ENCODE peak calls at places on chromosomes 12 and 14, in nine cellular contexts. One of them, this sample, is unnamed.

GRCh38 chr12:9607816-9608215 is at the start of gene KLRB1:
- DNase-seq in stimulated activated CD8-positive, alpha-beta memory T cell treated with anti-CD3 and anti-CD28 coated beads, Interleukin-15, amount 100 ng/mL, for 1 hour: no peak
- DNase-seq in CD8-positive, alpha-beta T cell: no peak
- DNase-seq in GM20000: no peak
- DNase-seq in activated T-helper 1 cell treated with anti-CD3 and anti-CD28 coated beads, Interleukin-12 subunit alpha, Interleukin-12 subunit beta, Interleukin-2, Interleukin-4 antibody, amounts not matched to agents 30 ng/mL and 10 ng/mL and 1 ng/mL, durations not matched to agents 14 hours and 24 hours and 36 hours: no peak
- DNase-seq in GM13977: no peak
- DNase-seq in kidney: no peak
- DNase-seq in AG10803: no peak
- DNase-seq in sigmoid colon: no peak
- DNase-seq in this sample: no peak

GRCh38 chr12:104903648-104904423 is 54.3 kb downstream of the SLC41A2 start:
- DNase-seq in stimulated activated CD8-positive, alpha-beta memory T cell treated with anti-CD3 and anti-CD28 coated beads, Interleukin-15, amount 100 ng/mL, for 1 hour: no peak
- DNase-seq in CD8-positive, alpha-beta T cell: no peak
- DNase-seq in GM20000: no peak
- DNase-seq in activated T-helper 1 cell treated with anti-CD3 and anti-CD28 coated beads, Interleukin-12 subunit alpha, Interleukin-12 subunit beta, Interleukin-2, Interleukin-4 antibody, amounts not matched to agents 30 ng/mL and 10 ng/mL and 1 ng/mL, durations not matched to agents 14 hours and 24 hours and 36 hours: no peak
- DNase-seq in GM13977: no peak
- DNase-seq in kidney: no peak
- DNase-seq in AG10803: peak
- DNase-seq in sigmoid colon: no peak
- DNase-seq in this sample: no peak

GRCh38 chr12:29066061-29066588 is 83.0 kb upstream of the FAR2 start:
- DNase-seq in stimulated activated CD8-positive, alpha-beta memory T cell treated with anti-CD3 and anti-CD28 coated beads, Interleukin-15, amount 100 ng/mL, for 1 hour: no peak
- DNase-seq in CD8-positive, alpha-beta T cell: no peak
- DNase-seq in GM20000: no peak
- DNase-seq in activated T-helper 1 cell treated with anti-CD3 and anti-CD28 coated beads, Interleukin-12 subunit alpha, Interleukin-12 subunit beta, Interleukin-2, Interleukin-4 antibody, amounts not matched to agents 30 ng/mL and 10 ng/mL and 1 ng/mL, durations not matched to agents 14 hours and 24 hours and 36 hours: no peak
- DNase-seq in GM13977: no peak
- DNase-seq in kidney: no peak
- DNase-seq in AG10803: peak
- DNase-seq in sigmoid colon: peak
- DNase-seq in this sample: no peak

GRCh38 chr14:81625343-81625742 is 91.7 kb upstream of the SEL1L start:
- DNase-seq in stimulated activated CD8-positive, alpha-beta memory T cell treated with anti-CD3 and anti-CD28 coated beads, Interleukin-15, amount 100 ng/mL, for 1 hour: no peak
- DNase-seq in CD8-positive, alpha-beta T cell: no peak
- DNase-seq in GM20000: peak
- DNase-seq in activated T-helper 1 cell treated with anti-CD3 and anti-CD28 coated beads, Interleukin-12 subunit alpha, Interleukin-12 subunit beta, Interleukin-2, Interleukin-4 antibody, amounts not matched to agents 30 ng/mL and 10 ng/mL and 1 ng/mL, durations not matched to agents 14 hours and 24 hours and 36 hours: no peak
- DNase-seq in GM13977: peak
- DNase-seq in kidney: no peak
- DNase-seq in AG10803: peak
- DNase-seq in sigmoid colon: no peak
- DNase-seq in this sample: no peak

GRCh38 chr14:67513631-67514108 is 19.4 kb upstream of the PLEKHH1 start:
- DNase-seq in stimulated activated CD8-positive, alpha-beta memory T cell treated with anti-CD3 and anti-CD28 coated beads, Interleukin-15, amount 100 ng/mL, for 1 hour: no peak
- DNase-seq in CD8-positive, alpha-beta T cell: no peak
- DNase-seq in GM20000: no peak
- DNase-seq in activated T-helper 1 cell treated with anti-CD3 and anti-CD28 coated beads, Interleukin-12 subunit alpha, Interleukin-12 subunit beta, Interleukin-2, Interleukin-4 antibody, amounts not matched to agents 30 ng/mL and 10 ng/mL and 1 ng/mL, durations not matched to agents 14 hours and 24 hours and 36 hours: no peak
- DNase-seq in GM13977: no peak
- DNase-seq in kidney: no peak
- DNase-seq in AG10803: no peak
- DNase-seq in sigmoid colon: no peak
- DNase-seq in this sample: no peak

GRCh38 chr14:67420102-67420739 is 8.3 kb upstream of the PLEK2 start:
- DNase-seq in stimulated activated CD8-positive, alpha-beta memory T cell treated with anti-CD3 and anti-CD28 coated beads, Interleukin-15, amount 100 ng/mL, for 1 hour: no peak
- DNase-seq in CD8-positive, alpha-beta T cell: peak
- DNase-seq in GM20000: no peak
- DNase-seq in activated T-helper 1 cell treated with anti-CD3 and anti-CD28 coated beads, Interleukin-12 subunit alpha, Interleukin-12 subunit beta, Interleukin-2, Interleukin-4 antibody, amounts not matched to agents 30 ng/mL and 10 ng/mL and 1 ng/mL, durations not matched to agents 14 hours and 24 hours and 36 hours: no peak
- DNase-seq in GM13977: no peak
- DNase-seq in kidney: no peak
- DNase-seq in AG10803: no peak
- DNase-seq in sigmoid colon: peak
- DNase-seq in this sample: no peak

GRCh38 chr12:57471-57980 is 9.0 kb upstream of the IQSEC3 start:
- DNase-seq in stimulated activated CD8-positive, alpha-beta memory T cell treated with anti-CD3 and anti-CD28 coated beads, Interleukin-15, amount 100 ng/mL, for 1 hour: no peak
- DNase-seq in CD8-positive, alpha-beta T cell: no peak
- DNase-seq in GM20000: peak
- DNase-seq in activated T-helper 1 cell treated with anti-CD3 and anti-CD28 coated beads, Interleukin-12 subunit alpha, Interleukin-12 subunit beta, Interleukin-2, Interleukin-4 antibody, amounts not matched to agents 30 ng/mL and 10 ng/mL and 1 ng/mL, durations not matched to agents 14 hours and 24 hours and 36 hours: no peak
- DNase-seq in GM13977: no peak
- DNase-seq in kidney: no peak
- DNase-seq in AG10803: no peak
- DNase-seq in sigmoid colon: no peak
- DNase-seq in this sample: no peak

GRCh38 chr12:109775172-109775881 is 57.9 kb downstream of the TRPV4 start:
- DNase-seq in stimulated activated CD8-positive, alpha-beta memory T cell treated with anti-CD3 and anti-CD28 coated beads, Interleukin-15, amount 100 ng/mL, for 1 hour: peak
- DNase-seq in CD8-positive, alpha-beta T cell: peak
- DNase-seq in GM20000: peak
- DNase-seq in activated T-helper 1 cell treated with anti-CD3 and anti-CD28 coated beads, Interleukin-12 subunit alpha, Interleukin-12 subunit beta, Interleukin-2, Interleukin-4 antibody, amounts not matched to agents 30 ng/mL and 10 ng/mL and 1 ng/mL, durations not matched to agents 14 hours and 24 hours and 36 hours: peak
- DNase-seq in GM13977: peak
- DNase-seq in kidney: peak
- DNase-seq in AG10803: peak
- DNase-seq in sigmoid colon: peak
- DNase-seq in this sample: no peak

GRCh38 chr12:102350070-102350469 is 130.3 kb downstream of the IGF1 start:
- DNase-seq in stimulated activated CD8-positive, alpha-beta memory T cell treated with anti-CD3 and anti-CD28 coated beads, Interleukin-15, amount 100 ng/mL, for 1 hour: no peak
- DNase-seq in CD8-positive, alpha-beta T cell: no peak
- DNase-seq in GM20000: no peak
- DNase-seq in activated T-helper 1 cell treated with anti-CD3 and anti-CD28 coated beads, Interleukin-12 subunit alpha, Interleukin-12 subunit beta, Interleukin-2, Interleukin-4 antibody, amounts not matched to agents 30 ng/mL and 10 ng/mL and 1 ng/mL, durations not matched to agents 14 hours and 24 hours and 36 hours: no peak
- DNase-seq in GM13977: no peak
- DNase-seq in kidney: no peak
- DNase-seq in AG10803: no peak
- DNase-seq in sigmoid colon: no peak
- DNase-seq in this sample: no peak

GRCh38 chr12:75446857-75447256 is 33.7 kb upstream of the GLIPR1 start:
- DNase-seq in stimulated activated CD8-positive, alpha-beta memory T cell treated with anti-CD3 and anti-CD28 coated beads, Interleukin-15, amount 100 ng/mL, for 1 hour: no peak
- DNase-seq in CD8-positive, alpha-beta T cell: no peak
- DNase-seq in GM20000: no peak
- DNase-seq in activated T-helper 1 cell treated with anti-CD3 and anti-CD28 coated beads, Interleukin-12 subunit alpha, Interleukin-12 subunit beta, Interleukin-2, Interleukin-4 antibody, amounts not matched to agents 30 ng/mL and 10 ng/mL and 1 ng/mL, durations not matched to agents 14 hours and 24 hours and 36 hours: no peak
- DNase-seq in GM13977: no peak
- DNase-seq in kidney: no peak
- DNase-seq in AG10803: peak
- DNase-seq in sigmoid colon: no peak
- DNase-seq in this sample: no peak

GRCh38 chr14:24441485-24441884 is 1.1 kb downstream of the SDR39U1 start:
- DNase-seq in stimulated activated CD8-positive, alpha-beta memory T cell treated with anti-CD3 and anti-CD28 coated beads, Interleukin-15, amount 100 ng/mL, for 1 hour: no peak
- DNase-seq in CD8-positive, alpha-beta T cell: no peak
- DNase-seq in GM20000: no peak
- DNase-seq in activated T-helper 1 cell treated with anti-CD3 and anti-CD28 coated beads, Interleukin-12 subunit alpha, Interleukin-12 subunit beta, Interleukin-2, Interleukin-4 antibody, amounts not matched to agents 30 ng/mL and 10 ng/mL and 1 ng/mL, durations not matched to agents 14 hours and 24 hours and 36 hours: no peak
- DNase-seq in GM13977: peak
- DNase-seq in kidney: no peak
- DNase-seq in AG10803: no peak
- DNase-seq in sigmoid colon: no peak
- DNase-seq in this sample: no peak

GRCh38 chr12:31214626-31215520 is 111.1 kb downstream of the SINHCAF start:
- DNase-seq in stimulated activated CD8-positive, alpha-beta memory T cell treated with anti-CD3 and anti-CD28 coated beads, Interleukin-15, amount 100 ng/mL, for 1 hour: no peak
- DNase-seq in CD8-positive, alpha-beta T cell: no peak
- DNase-seq in GM20000: no peak
- DNase-seq in activated T-helper 1 cell treated with anti-CD3 and anti-CD28 coated beads, Interleukin-12 subunit alpha, Interleukin-12 subunit beta, Interleukin-2, Interleukin-4 antibody, amounts not matched to agents 30 ng/mL and 10 ng/mL and 1 ng/mL, durations not matched to agents 14 hours and 24 hours and 36 hours: no peak
- DNase-seq in GM13977: no peak
- DNase-seq in kidney: no peak
- DNase-seq in AG10803: no peak
- DNase-seq in sigmoid colon: no peak
- DNase-seq in this sample: no peak

GRCh38 chr14:94143239-94143638 is 13.8 kb upstream of the IFI27L2 start:
- DNase-seq in stimulated activated CD8-positive, alpha-beta memory T cell treated with anti-CD3 and anti-CD28 coated beads, Interleukin-15, amount 100 ng/mL, for 1 hour: no peak
- DNase-seq in CD8-positive, alpha-beta T cell: no peak
- DNase-seq in GM20000: no peak
- DNase-seq in activated T-helper 1 cell treated with anti-CD3 and anti-CD28 coated beads, Interleukin-12 subunit alpha, Interleukin-12 subunit beta, Interleukin-2, Interleukin-4 antibody, amounts not matched to agents 30 ng/mL and 10 ng/mL and 1 ng/mL, durations not matched to agents 14 hours and 24 hours and 36 hours: no peak
- DNase-seq in GM13977: no peak
- DNase-seq in kidney: no peak
- DNase-seq in AG10803: no peak
- DNase-seq in sigmoid colon: no peak
- DNase-seq in this sample: no peak

GRCh38 chr12:109951751-109952150 is 44.4 kb downstream of the GIT2 start:
- DNase-seq in stimulated activated CD8-positive, alpha-beta memory T cell treated with anti-CD3 and anti-CD28 coated beads, Interleukin-15, amount 100 ng/mL, for 1 hour: no peak
- DNase-seq in CD8-positive, alpha-beta T cell: no peak
- DNase-seq in GM20000: no peak
- DNase-seq in activated T-helper 1 cell treated with anti-CD3 and anti-CD28 coated beads, Interleukin-12 subunit alpha, Interleukin-12 subunit beta, Interleukin-2, Interleukin-4 antibody, amounts not matched to agents 30 ng/mL and 10 ng/mL and 1 ng/mL, durations not matched to agents 14 hours and 24 hours and 36 hours: no peak
- DNase-seq in GM13977: no peak
- DNase-seq in kidney: peak
- DNase-seq in AG10803: peak
- DNase-seq in sigmoid colon: peak
- DNase-seq in this sample: peak

GRCh38 chr12:121300083-121300819 is 3.7 kb upstream of the CAMKK2 start:
- DNase-seq in stimulated activated CD8-positive, alpha-beta memory T cell treated with anti-CD3 and anti-CD28 coated beads, Interleukin-15, amount 100 ng/mL, for 1 hour: no peak
- DNase-seq in CD8-positive, alpha-beta T cell: no peak
- DNase-seq in GM20000: no peak
- DNase-seq in activated T-helper 1 cell treated with anti-CD3 and anti-CD28 coated beads, Interleukin-12 subunit alpha, Interleukin-12 subunit beta, Interleukin-2, Interleukin-4 antibody, amounts not matched to agents 30 ng/mL and 10 ng/mL and 1 ng/mL, durations not matched to agents 14 hours and 24 hours and 36 hours: no peak
- DNase-seq in GM13977: no peak
- DNase-seq in kidney: no peak
- DNase-seq in AG10803: no peak
- DNase-seq in sigmoid colon: no peak
- DNase-seq in this sample: no peak

GRCh38 chr14:64879635-64880381 is at the start of gene SPTB:
- DNase-seq in stimulated activated CD8-positive, alpha-beta memory T cell treated with anti-CD3 and anti-CD28 coated beads, Interleukin-15, amount 100 ng/mL, for 1 hour: peak
- DNase-seq in CD8-positive, alpha-beta T cell: peak
- DNase-seq in GM20000: peak
- DNase-seq in activated T-helper 1 cell treated with anti-CD3 and anti-CD28 coated beads, Interleukin-12 subunit alpha, Interleukin-12 subunit beta, Interleukin-2, Interleukin-4 antibody, amounts not matched to agents 30 ng/mL and 10 ng/mL and 1 ng/mL, durations not matched to agents 14 hours and 24 hours and 36 hours: peak
- DNase-seq in GM13977: peak
- DNase-seq in kidney: peak
- DNase-seq in AG10803: no peak
- DNase-seq in sigmoid colon: no peak
- DNase-seq in this sample: no peak

GRCh38 chr14:89383171-89383845 is 33.7 kb downstream of the FOXN3 start:
- DNase-seq in stimulated activated CD8-positive, alpha-beta memory T cell treated with anti-CD3 and anti-CD28 coated beads, Interleukin-15, amount 100 ng/mL, for 1 hour: no peak
- DNase-seq in CD8-positive, alpha-beta T cell: no peak
- DNase-seq in GM20000: no peak
- DNase-seq in activated T-helper 1 cell treated with anti-CD3 and anti-CD28 coated beads, Interleukin-12 subunit alpha, Interleukin-12 subunit beta, Interleukin-2, Interleukin-4 antibody, amounts not matched to agents 30 ng/mL and 10 ng/mL and 1 ng/mL, durations not matched to agents 14 hours and 24 hours and 36 hours: no peak
- DNase-seq in GM13977: no peak
- DNase-seq in kidney: no peak
- DNase-seq in AG10803: no peak
- DNase-seq in sigmoid colon: no peak
- DNase-seq in this sample: no peak

GRCh38 chr14:55075628-55076027 is 24.2 kb downstream of the MAPK1IP1L start:
- DNase-seq in stimulated activated CD8-positive, alpha-beta memory T cell treated with anti-CD3 and anti-CD28 coated beads, Interleukin-15, amount 100 ng/mL, for 1 hour: no peak
- DNase-seq in CD8-positive, alpha-beta T cell: no peak
- DNase-seq in GM20000: no peak
- DNase-seq in activated T-helper 1 cell treated with anti-CD3 and anti-CD28 coated beads, Interleukin-12 subunit alpha, Interleukin-12 subunit beta, Interleukin-2, Interleukin-4 antibody, amounts not matched to agents 30 ng/mL and 10 ng/mL and 1 ng/mL, durations not matched to agents 14 hours and 24 hours and 36 hours: no peak
- DNase-seq in GM13977: no peak
- DNase-seq in kidney: no peak
- DNase-seq in AG10803: peak
- DNase-seq in sigmoid colon: no peak
- DNase-seq in this sample: no peak

GRCh38 chr14:29654910-29655590 is 272.6 kb downstream of the PRKD1 start:
- DNase-seq in stimulated activated CD8-positive, alpha-beta memory T cell treated with anti-CD3 and anti-CD28 coated beads, Interleukin-15, amount 100 ng/mL, for 1 hour: no peak
- DNase-seq in CD8-positive, alpha-beta T cell: no peak
- DNase-seq in GM20000: no peak
- DNase-seq in activated T-helper 1 cell treated with anti-CD3 and anti-CD28 coated beads, Interleukin-12 subunit alpha, Interleukin-12 subunit beta, Interleukin-2, Interleukin-4 antibody, amounts not matched to agents 30 ng/mL and 10 ng/mL and 1 ng/mL, durations not matched to agents 14 hours and 24 hours and 36 hours: no peak
- DNase-seq in GM13977: no peak
- DNase-seq in kidney: no peak
- DNase-seq in AG10803: peak
- DNase-seq in sigmoid colon: no peak
- DNase-seq in this sample: no peak

GRCh38 chr12:32471601-32472001 is 72.2 kb downstream of the FGD4 start:
- DNase-seq in stimulated activated CD8-positive, alpha-beta memory T cell treated with anti-CD3 and anti-CD28 coated beads, Interleukin-15, amount 100 ng/mL, for 1 hour: no peak
- DNase-seq in CD8-positive, alpha-beta T cell: no peak
- DNase-seq in GM20000: peak
- DNase-seq in activated T-helper 1 cell treated with anti-CD3 and anti-CD28 coated beads, Interleukin-12 subunit alpha, Interleukin-12 subunit beta, Interleukin-2, Interleukin-4 antibody, amounts not matched to agents 30 ng/mL and 10 ng/mL and 1 ng/mL, durations not matched to agents 14 hours and 24 hours and 36 hours: no peak
- DNase-seq in GM13977: no peak
- DNase-seq in kidney: no peak
- DNase-seq in AG10803: no peak
- DNase-seq in sigmoid colon: no peak
- DNase-seq in this sample: peak

GRCh38 chr12:121618659-121619233 is 7.6 kb upstream of the ORAI1 start:
- DNase-seq in stimulated activated CD8-positive, alpha-beta memory T cell treated with anti-CD3 and anti-CD28 coated beads, Interleukin-15, amount 100 ng/mL, for 1 hour: no peak
- DNase-seq in CD8-positive, alpha-beta T cell: no peak
- DNase-seq in GM20000: no peak
- DNase-seq in activated T-helper 1 cell treated with anti-CD3 and anti-CD28 coated beads, Interleukin-12 subunit alpha, Interleukin-12 subunit beta, Interleukin-2, Interleukin-4 antibody, amounts not matched to agents 30 ng/mL and 10 ng/mL and 1 ng/mL, durations not matched to agents 14 hours and 24 hours and 36 hours: no peak
- DNase-seq in GM13977: no peak
- DNase-seq in kidney: no peak
- DNase-seq in AG10803: no peak
- DNase-seq in sigmoid colon: no peak
- DNase-seq in this sample: no peak

GRCh38 chr14:83255015-83255726 is 1721.5 kb upstream of the SEL1L start:
- DNase-seq in stimulated activated CD8-positive, alpha-beta memory T cell treated with anti-CD3 and anti-CD28 coated beads, Interleukin-15, amount 100 ng/mL, for 1 hour: no peak
- DNase-seq in CD8-positive, alpha-beta T cell: no peak
- DNase-seq in GM20000: no peak
- DNase-seq in activated T-helper 1 cell treated with anti-CD3 and anti-CD28 coated beads, Interleukin-12 subunit alpha, Interleukin-12 subunit beta, Interleukin-2, Interleukin-4 antibody, amounts not matched to agents 30 ng/mL and 10 ng/mL and 1 ng/mL, durations not matched to agents 14 hours and 24 hours and 36 hours: no peak
- DNase-seq in GM13977: no peak
- DNase-seq in kidney: no peak
- DNase-seq in AG10803: no peak
- DNase-seq in sigmoid colon: no peak
- DNase-seq in this sample: peak

GRCh38 chr14:91418387-91419043 is 895 bp upstream of the CCDC88C start:
- DNase-seq in stimulated activated CD8-positive, alpha-beta memory T cell treated with anti-CD3 and anti-CD28 coated beads, Interleukin-15, amount 100 ng/mL, for 1 hour: peak
- DNase-seq in CD8-positive, alpha-beta T cell: peak
- DNase-seq in GM20000: peak
- DNase-seq in activated T-helper 1 cell treated with anti-CD3 and anti-CD28 coated beads, Interleukin-12 subunit alpha, Interleukin-12 subunit beta, Interleukin-2, Interleukin-4 antibody, amounts not matched to agents 30 ng/mL and 10 ng/mL and 1 ng/mL, durations not matched to agents 14 hours and 24 hours and 36 hours: peak
- DNase-seq in GM13977: peak
- DNase-seq in kidney: peak
- DNase-seq in AG10803: peak
- DNase-seq in sigmoid colon: no peak
- DNase-seq in this sample: no peak

GRCh38 chr12:116861331-116861730 is 19.9 kb downstream of the HRK start:
- DNase-seq in stimulated activated CD8-positive, alpha-beta memory T cell treated with anti-CD3 and anti-CD28 coated beads, Interleukin-15, amount 100 ng/mL, for 1 hour: no peak
- DNase-seq in CD8-positive, alpha-beta T cell: peak
- DNase-seq in GM20000: peak
- DNase-seq in activated T-helper 1 cell treated with anti-CD3 and anti-CD28 coated beads, Interleukin-12 subunit alpha, Interleukin-12 subunit beta, Interleukin-2, Interleukin-4 antibody, amounts not matched to agents 30 ng/mL and 10 ng/mL and 1 ng/mL, durations not matched to agents 14 hours and 24 hours and 36 hours: peak
- DNase-seq in GM13977: peak
- DNase-seq in kidney: no peak
- DNase-seq in AG10803: peak
- DNase-seq in sigmoid colon: no peak
- DNase-seq in this sample: no peak

GRCh38 chr12:90945070-90945649 is 9.8 kb downstream of the CCER1 start:
- DNase-seq in stimulated activated CD8-positive, alpha-beta memory T cell treated with anti-CD3 and anti-CD28 coated beads, Interleukin-15, amount 100 ng/mL, for 1 hour: no peak
- DNase-seq in CD8-positive, alpha-beta T cell: no peak
- DNase-seq in GM20000: peak
- DNase-seq in activated T-helper 1 cell treated with anti-CD3 and anti-CD28 coated beads, Interleukin-12 subunit alpha, Interleukin-12 subunit beta, Interleukin-2, Interleukin-4 antibody, amounts not matched to agents 30 ng/mL and 10 ng/mL and 1 ng/mL, durations not matched to agents 14 hours and 24 hours and 36 hours: no peak
- DNase-seq in GM13977: peak
- DNase-seq in kidney: no peak
- DNase-seq in AG10803: peak
- DNase-seq in sigmoid colon: no peak
- DNase-seq in this sample: no peak

This sample was measured in epithelial cell of proximal tubule.